ENCODE peak calls at places on chromosome 1, in nine cellular contexts. P is mammary epithelial cell; M is CD4-positive, alpha-beta T cell; Y is stomach; H is ascending aorta; G is left ventricle myocardium inferior; T is A549; Z is colonic mucosa; R is cardiac muscle cell. W is an unnamed sample.

GRCh38 chr1:185158806-185159205 is 1.8 kb downstream of the SWT1 start:
- DNase-seq in P (no peak), M (no peak), Y (no peak), H (no peak), G (no peak), T (peak), Z (no peak), R (peak), W (no peak)

GRCh38 chr1:43540653-43541071 is 10.0 kb downstream of the PTPRF start:
- DNase-seq in P (no peak), M (no peak), Y (no peak), H (peak), G (no peak), T (no peak), Z (no peak), R (no peak), W (no peak)

GRCh38 chr1:54728027-54728426 is 12.4 kb downstream of the TTC4 start:
- DNase-seq in P (no peak), M (no peak), Y (no peak), H (no peak), G (no peak), T (no peak), Z (no peak), R (no peak), W (no peak)

GRCh38 chr1:109770331-109771095 is 6.8 kb upstream of the EPS8L3 start:
- DNase-seq in P (no peak), M (no peak), Y (peak), H (no peak), G (peak), T (no peak), Z (peak), R (no peak), W (peak)

GRCh38 chr1:2019571-2020309 is 595 bp downstream of the GABRD start:
- DNase-seq in P (no peak), M (no peak), Y (no peak), H (no peak), G (no peak), T (no peak), Z (no peak), R (peak), W (no peak)

GRCh38 chr1:161068306-161069200 is 1.1 kb downstream of the ARHGAP30 start:
- DNase-seq in P (no peak), M (peak), Y (peak), H (peak), G (peak), T (no peak), Z (peak), R (no peak), W (no peak)

GRCh38 chr1:61187380-61188086 is 105.2 kb downstream of the NFIA start:
- DNase-seq in P (no peak), M (no peak), Y (no peak), H (no peak), G (no peak), T (no peak), Z (no peak), R (no peak), W (no peak)

GRCh38 chr1:11527541-11528452 is 48.8 kb downstream of the DISP3 start:
- DNase-seq in P (no peak), M (no peak), Y (no peak), H (no peak), G (no peak), T (no peak), Z (no peak), R (no peak), W (no peak)

GRCh38 chr1:178371999-178372398 is 124.8 kb downstream of the CLEC20A start:
- DNase-seq in P (no peak), M (no peak), Y (no peak), H (no peak), G (no peak), T (no peak), Z (no peak), R (peak), W (no peak)

GRCh38 chr1:54463259-54464030 is 57.3 kb upstream of the SSBP3 start:
- DNase-seq in P (no peak), M (no peak), Y (no peak), H (no peak), G (no peak), T (no peak), Z (no peak), R (peak), W (no peak)

GRCh38 chr1:77543822-77544448 is 138.5 kb downstream of the ZZZ3 start:
- DNase-seq in P (no peak), M (no peak), Y (no peak), H (no peak), G (no peak), T (peak), Z (no peak), R (no peak), W (no peak)

GRCh38 chr1:169100208-169100882 is 6.1 kb upstream of the ATP1B1 start:
- DNase-seq in P (no peak), M (no peak), Y (peak), H (no peak), G (no peak), T (no peak), Z (no peak), R (no peak), W (no peak)

GRCh38 chr1:53127546-53127945 is 14.9 kb downstream of the SLC1A7 start:
- DNase-seq in P (no peak), M (no peak), Y (no peak), H (no peak), G (no peak), T (no peak), Z (no peak), R (no peak), W (no peak)

GRCh38 chr1:161710562-161710961 is 3.5 kb downstream of the FCRLA start:
- DNase-seq in P (no peak), M (no peak), Y (no peak), H (no peak), G (no peak), T (no peak), Z (no peak), R (no peak), W (no peak)

GRCh38 chr1:62185677-62186076 is 9.0 kb upstream of the L1TD1 start:
- DNase-seq in P (no peak), M (no peak), Y (no peak), H (no peak), G (no peak), T (no peak), Z (no peak), R (no peak), W (no peak)

GRCh38 chr1:159532922-159533321 is 2.9 kb downstream of the OR10J5 start:
- DNase-seq in P (peak), M (no peak), Y (no peak), H (no peak), G (no peak), T (no peak), Z (no peak), R (no peak), W (no peak)

GRCh38 chr1:51567653-51568052 is 48.6 kb upstream of the EPS15 start:
- DNase-seq in P (peak), M (no peak), Y (no peak), H (no peak), G (no peak), T (no peak), Z (no peak), R (no peak), W (no peak)

GRCh38 chr1:111745670-111746613 is 6.7 kb upstream of the INKA2 start:
- DNase-seq in P (peak), M (no peak), Y (no peak), H (no peak), G (no peak), T (no peak), Z (no peak), R (peak), W (no peak)

GRCh38 chr1:229167356-229167755 is 103.6 kb upstream of the RAB4A start:
- DNase-seq in P (no peak), M (no peak), Y (no peak), H (no peak), G (no peak), T (no peak), Z (no peak), R (no peak), W (no peak)

GRCh38 chr1:167500283-167500860 is 18.0 kb downstream of the CD247 start:
- DNase-seq in P (no peak), M (no peak), Y (no peak), H (no peak), G (no peak), T (no peak), Z (no peak), R (no peak), W (no peak)

GRCh38 chr1:183635112-183635605 is 424 bp downstream of the ARPC5 start:
- DNase-seq in P (no peak), M (no peak), Y (peak), H (peak), G (peak), T (no peak), Z (peak), R (peak), W (peak)
- TF ChIP-seq CTCF in P (no peak), M (no peak), Y (no peak), H (no peak), G (no peak), T (no peak), Z (no peak), R (no peak), W (no peak)

GRCh38 chr1:25033828-25034451 is 103.9 kb upstream of the RUNX3 start:
- DNase-seq in P (no peak), M (no peak), Y (peak), H (peak), G (peak), T (no peak), Z (peak), R (no peak), W (no peak)
- TF ChIP-seq CTCF in P (no peak), M (no peak), Y (no peak), H (no peak), G (no peak), T (no peak), Z (no peak), R (no peak), W (no peak)

DNA sequence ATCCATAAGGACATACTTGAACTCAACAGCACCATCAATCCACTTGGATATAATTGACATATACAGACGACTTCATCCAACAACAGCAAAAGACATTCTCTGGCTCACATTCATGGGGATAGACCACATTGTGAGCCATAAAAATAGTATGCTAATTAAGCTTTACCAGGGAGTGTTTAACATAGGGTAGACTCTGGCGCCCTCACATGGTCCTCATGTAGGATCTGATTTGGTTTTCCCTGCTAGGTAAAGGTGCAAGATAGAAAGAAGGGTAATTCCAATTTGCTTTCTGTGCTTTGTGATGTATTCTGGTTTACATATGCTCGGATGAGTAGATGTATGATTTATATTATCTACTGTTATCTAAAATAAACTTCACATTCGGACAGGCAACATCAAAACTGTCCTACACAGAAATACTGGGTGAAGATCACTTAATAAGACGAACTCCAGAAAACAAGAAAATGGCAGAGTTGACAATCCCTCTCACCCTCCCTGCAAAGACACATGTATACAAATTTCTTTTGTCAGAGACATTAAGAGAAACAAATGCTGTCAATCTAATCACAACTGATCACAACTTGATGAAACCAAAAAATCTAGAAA is 27.7 kb downstream of the CR1L start:
- DNase-seq in P (peak), M (no peak), Y (peak), H (no peak), G (no peak), T (peak), Z (peak), R (peak), W (no peak)
- TF ChIP-seq CTCF in P (peak), M (no peak), Y (no peak), H (no peak), G (no peak), T (peak), Z (no peak), R (no peak), W (no peak)

GRCh38 chr1:228073870-228074545 is 8.5 kb upstream of the ARF1 start:
- DNase-seq in P (no peak), M (no peak), Y (peak), H (peak), G (peak), T (no peak), Z (no peak), R (peak), W (no peak)
- TF ChIP-seq CTCF in P (peak), M (no peak), Y (no peak), H (no peak), G (no peak), T (peak), Z (no peak), R (peak), W (no peak)

GRCh38 chr1:156851779-156852413 is 7.0 kb downstream of the INSRR start:
- DNase-seq in P (no peak), M (no peak), Y (peak), H (no peak), G (peak), T (no peak), Z (no peak), R (no peak), W (no peak)

GRCh38 chr1:156852414-156852874 is 6.5 kb downstream of the INSRR start:
- DNase-seq in P (no peak), M (no peak), Y (peak), H (no peak), G (peak), T (peak), Z (peak), R (no peak), W (no peak)

GRCh38 chr1:156856282-156856785 is 2.6 kb downstream of the INSRR start:
- DNase-seq in P (no peak), M (no peak), Y (no peak), H (no peak), G (no peak), T (no peak), Z (no peak), R (no peak), W (no peak)

GRCh38 chr1:156853761-156854160 is 5.2 kb downstream of the INSRR start:
- DNase-seq in P (no peak), M (no peak), Y (no peak), H (no peak), G (no peak), T (no peak), Z (no peak), R (no peak), W (no peak)

DNA sequence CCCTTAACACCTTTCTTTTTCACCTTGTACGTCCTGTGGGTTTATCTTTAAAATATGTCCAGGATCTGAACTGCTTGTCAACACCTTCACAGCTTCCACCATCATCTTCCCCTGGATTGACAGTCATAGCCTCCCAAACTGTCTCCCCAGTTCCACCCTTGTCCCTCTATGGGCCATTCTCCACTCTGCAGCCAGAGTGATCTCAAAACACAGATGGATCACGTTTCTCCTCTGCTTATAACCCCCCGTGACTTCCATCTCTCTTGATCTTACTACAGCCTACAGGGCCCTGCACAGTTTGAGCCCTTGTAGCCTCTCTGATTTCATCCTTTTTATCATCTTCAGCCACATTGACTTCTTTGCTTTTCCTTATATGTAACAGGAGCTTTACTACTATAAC is 4.3 kb downstream of the INSRR start:
- DNase-seq in P (no peak), M (no peak), Y (no peak), H (no peak), G (no peak), T (no peak), Z (no peak), R (no peak), W (no peak)
- TF ChIP-seq CTCF in P (no peak), M (no peak), Y (no peak), H (no peak), G (no peak), T (no peak), Z (no peak), R (no peak), W (no peak)

GRCh38 chr1:119316870-119317416 is 51.6 kb upstream of the HAO2 start:
- DNase-seq in P (no peak), M (no peak), Y (no peak), H (no peak), G (no peak), T (peak), Z (no peak), R (no peak), W (no peak)
- TF ChIP-seq CTCF in P (no peak), M (no peak), Y (no peak), H (no peak), G (no peak), T (no peak), Z (no peak), R (no peak), W (no peak)

DNA sequence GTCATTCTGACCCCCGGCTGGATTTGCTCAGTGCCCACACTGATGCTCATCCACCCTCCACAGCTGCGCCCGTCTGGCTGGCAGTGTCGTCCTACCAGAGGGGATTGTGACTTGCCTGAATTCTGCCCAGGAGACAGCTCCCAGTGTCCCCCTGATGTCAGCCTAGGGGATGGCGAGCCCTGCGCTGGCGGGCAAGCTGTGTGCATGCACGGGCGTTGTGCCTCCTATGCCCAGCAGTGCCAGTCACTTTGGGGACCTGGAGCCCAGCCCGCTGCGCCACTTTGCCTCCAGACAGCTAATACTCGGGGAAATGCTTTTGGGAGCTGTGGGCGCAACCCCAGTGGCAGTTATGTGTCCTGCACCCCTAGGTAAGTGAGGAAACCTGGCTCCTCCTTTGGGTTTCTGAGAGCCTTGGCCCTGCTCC is 5.7 kb upstream of the EFNA4 start:
- DNase-seq in P (no peak), M (no peak), Y (no peak), H (no peak), G (no peak), T (no peak), Z (no peak), R (no peak), W (no peak)
- TF ChIP-seq CTCF in P (peak), M (no peak), Y (no peak), H (no peak), G (peak), T (no peak), Z (no peak), R (no peak), W (no peak)